ENCODE peak calls at places on chromosome 3, in five cellular contexts. I is GM23248; H is astrocyte of the spinal cord; O is neural progenitor cell; Z is stimulated activated CD4-positive, alpha-beta T cell treated with anti-CD3 and anti-CD28 coated beads, TNF-alpha, amount 100 ng/mL, for 4 hours. W is an unnamed sample.
A peak's percentile ranks its signal among the peaks of the same experiment; 100 is the strongest.

GRCh38 chr3:124201786-124202185 is 209.9 kb upstream of the ROPN1 start:
- DNase-seq in I (no peak), H (no peak), O (no peak), Z (no peak), W (no peak)

GRCh38 chr3:45123030-45123429 is 23.1 kb downstream of the CDCP1 start:
- DNase-seq in I (peak; percentile 95), H (peak; percentile 82), O (no peak), Z (no peak), W (peak; percentile 49)

GRCh38 chr3:108947855-108948254 is 5.8 kb downstream of the GUCA1C start:
- DNase-seq in I (no peak), H (no peak), O (no peak), Z (no peak), W (no peak)

GRCh38 chr3:189100866-189101265 is 70.9 kb upstream of the TPRG1 start:
- DNase-seq in I (no peak), H (no peak), O (no peak), Z (no peak), W (no peak)

GRCh38 chr3:10964537-10965167 is 27.9 kb upstream of the SLC6A1 start:
- DNase-seq in I (peak; percentile 18), H (no peak), O (peak; percentile 79), Z (no peak), W (peak; percentile 4)

GRCh38 chr3:126056681-126057546 is 27.0 kb downstream of the SLC41A3 start:
- DNase-seq in I (peak; percentile 42), H (peak; percentile 29), O (no peak), Z (no peak), W (peak; percentile 81)

GRCh38 chr3:154095832-154096421 is 25.3 kb upstream of the ARHGEF26 start:
- DNase-seq in I (peak; percentile 53), H (peak; percentile 58), O (no peak), Z (no peak), W (peak; percentile 54)

GRCh38 chr3:112688085-112688769 is 47.3 kb upstream of the CCDC80 start:
- DNase-seq in I (peak; percentile 40), H (no peak), O (no peak), Z (no peak), W (no peak)

GRCh38 chr3:20558161-20558560 is 372.2 kb upstream of the SGO1 start:
- DNase-seq in I (no peak), H (no peak), O (no peak), Z (no peak), W (no peak)

GRCh38 chr3:79202471-79203143 is 565.2 kb downstream of the ROBO1 start:
- DNase-seq in I (no peak), H (no peak), O (peak; percentile 17), Z (no peak), W (no peak)

GRCh38 chr3:40713795-40714194 is 189.0 kb downstream of the ZNF621 start:
- DNase-seq in I (no peak), H (no peak), O (no peak), Z (no peak), W (no peak)

GRCh38 chr3:45145223-45145622 is 955 bp downstream of the CDCP1 start:
- DNase-seq in I (no peak), H (no peak), O (no peak), Z (no peak), W (peak; percentile 34)

GRCh38 chr3:28376424-28376823 is 27.8 kb upstream of the AZI2 start:
- DNase-seq in I (peak; percentile 88), H (peak; percentile 33), O (no peak), Z (no peak), W (no peak)

GRCh38 chr3:46206284-46206683 is 1.8 kb downstream of the CCR1 start:
- DNase-seq in I (no peak), H (no peak), O (no peak), Z (no peak), W (no peak)

GRCh38 chr3:73229036-73229435 is 167.6 kb downstream of the EBLN2 start:
- DNase-seq in I (peak; percentile 64), H (no peak), O (peak; percentile 34), Z (no peak), W (no peak)

GRCh38 chr3:69137412-69137811 is 15.0 kb upstream of the LMOD3 start:
- DNase-seq in I (no peak), H (no peak), O (no peak), Z (no peak), W (no peak)